ENCODE peak calls at places on chromosomes 13 and 19, in seven cellular contexts. V is T47D; Z is stimulated activated CD4-positive, alpha-beta T cell treated with anti-CD3 and anti-CD28 coated beads, Interleukin-15, amount 100 ng/mL, for 24 hours; K is NCI-H774; W is nucleus accumbens; G is RPMI8226; H is upper lobe of left lung. N is an unnamed sample.

GRCh38 chr19:17473041-17473440 is 2.7 kb downstream of the SLC27A1 start:
- DNase-seq in H (no peak), W (no peak), V (no peak), K (no peak), G (peak; percentile 21), Z (peak; percentile 29), N (no peak)

GRCh38 chr13:51729853-51730553 is 74.0 kb downstream of the DHRS12 start:
- DNase-seq in K (no peak), H (no peak), Z (peak; percentile 65), V (no peak), G (no peak), W (no peak), N (no peak)

GRCh38 chr19:11560404-11560988 is 1.5 kb upstream of the ELOF1 start:
- DNase-seq in V (peak; percentile 61), G (peak; percentile 80), K (no peak), Z (peak; percentile 70), H (no peak), W (peak; percentile 40), N (no peak)

GRCh38 chr13:23372264-23372905 is 61.1 kb downstream of the SACS start:
- DNase-seq in Z (no peak), H (no peak), V (no peak), K (no peak), W (no peak), G (peak; percentile 14), N (no peak)

GRCh38 chr13:101915755-101916107 is 463.3 kb downstream of the ITGBL1 start:
- DNase-seq in G (no peak), V (no peak), K (no peak), H (no peak), Z (no peak), W (no peak), N (no peak)

GRCh38 chr19:5143471-5144411 is 174.8 kb downstream of the KDM4B start:
- DNase-seq in K (no peak), Z (no peak), G (no peak), W (no peak), H (peak; percentile 74), V (no peak), N (no peak)

GRCh38 chr19:49344516-49345423 is 9.6 kb downstream of the CD37 start:
- DNase-seq in K (no peak), G (no peak), H (no peak), W (no peak), Z (no peak), V (no peak), N (no peak)

GRCh38 chr19:40143612-40144011 is 47.6 kb upstream of the MAP3K10 start:
- DNase-seq in G (peak; percentile 86), W (no peak), Z (peak; percentile 52), V (no peak), H (no peak), K (no peak), N (no peak)

GRCh38 chr19:49887653-49888477 is 8.8 kb downstream of the IL4I1 start:
- DNase-seq in V (no peak), W (no peak), G (no peak), Z (no peak), K (no peak), H (peak; percentile 83), N (no peak)

GRCh38 chr19:51501594-51502263 is at the start of gene SIGLEC12:
- DNase-seq in K (no peak), W (no peak), V (no peak), H (no peak), G (peak; percentile 49), Z (peak; percentile 47), N (no peak)

GRCh38 chr19:51821511-51821910 is 26.6 kb downstream of the FPR3 start:
- DNase-seq in K (no peak), V (no peak), H (no peak), W (no peak), Z (no peak), G (no peak), N (no peak)

GRCh38 chr13:39956036-39956435 is 300.6 kb downstream of the COG6 start:
- DNase-seq in H (no peak), W (no peak), V (no peak), G (no peak), Z (peak; percentile 52), K (no peak), N (no peak)

GRCh38 chr19:16527971-16528521 is 14.2 kb downstream of the CHERP start:
- DNase-seq in H (peak; percentile 64), G (peak; percentile 26), Z (peak; percentile 49), V (peak; percentile 22), K (no peak), W (no peak), N (peak; percentile 70)

N was measured in H1.